ENCODE peak calls at places on chromosomes 5 and 9, in eight cellular contexts. W is H1, Q is HL-60, L is H7, M is tibial nerve, T is foreskin fibroblast, C is epithelial cell of esophagus, Y is AG10803. R is an unnamed sample.

GRCh38 chr5:43785198-43785597 is 182.2 kb downstream of the NNT start:
- DNase-seq in W (no peak), Q (no peak), L (no peak), M (no peak), T (no peak), C (no peak), Y (no peak), R (no peak)

GRCh38 chr9:82912639-82913038 is 150.3 kb downstream of the RASEF start:
- DNase-seq in W (no peak), Q (no peak), L (no peak), M (no peak), T (no peak), C (peak; percentile 15), Y (no peak), R (no peak)

GRCh38 chr5:56676091-56676768 is 139.1 kb upstream of the MAP3K1 start:
- DNase-seq in W (no peak), Q (no peak), L (no peak), M (no peak), T (peak; percentile 63), C (peak; percentile 46), Y (no peak), R (no peak)

GRCh38 chr9:83509372-83509771 is 28.8 kb downstream of the FRMD3 start:
- DNase-seq in W (no peak), Q (no peak), L (no peak), M (no peak), T (peak; percentile 78), C (no peak), Y (peak; percentile 97), R (peak; percentile 46)

GRCh38 chr5:60223342-60223741 is 329.8 kb upstream of the PDE4D start:
- DNase-seq in W (no peak), Q (no peak), L (no peak), M (no peak), T (peak; percentile 16), C (peak; percentile 79), Y (no peak), R (peak; percentile 18)

GRCh38 chr9:68426755-68427154 is 70.3 kb downstream of the PGM5 start:
- DNase-seq in W (no peak), Q (no peak), L (no peak), M (no peak), T (no peak), C (no peak), Y (no peak), R (no peak)

GRCh38 chr5:78597858-78598415 is 50.6 kb downstream of the LHFPL2 start:
- DNase-seq in W (no peak), Q (no peak), L (no peak), M (no peak), T (peak; percentile 57), C (peak; percentile 77), Y (peak; percentile 77), R (peak; percentile 81)

GRCh38 chr9:111940697-111941096 is 44.1 kb downstream of the UGCG start:
- DNase-seq in W (no peak), Q (no peak), L (no peak), M (no peak), T (no peak), C (no peak), Y (peak; percentile 39), R (peak; percentile 38)

DNA sequence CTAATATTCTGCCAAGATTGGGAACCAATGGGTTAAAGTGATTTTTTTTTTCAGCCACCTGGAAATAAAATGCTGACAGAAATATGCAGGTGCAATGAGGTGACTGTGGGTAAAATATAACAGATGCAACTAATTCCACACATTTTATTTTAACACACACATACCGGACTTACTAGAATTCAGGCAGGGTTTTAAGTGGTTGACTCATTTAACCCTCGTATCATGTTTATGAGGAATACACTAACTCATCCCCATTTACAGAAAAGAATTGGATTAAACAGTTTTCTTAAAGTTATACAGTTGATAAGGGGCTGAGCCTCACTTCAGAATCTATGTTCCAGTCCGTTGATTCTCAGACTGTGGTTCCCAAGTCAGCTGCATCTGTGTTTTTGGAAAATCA is 207.5 kb downstream of the CHSY3 start:
- DNase-seq in W (no peak), Q (no peak), L (no peak), M (no peak), T (no peak), C (no peak), Y (no peak), R (no peak)
- H3K4me3 ChIP-seq in W (no peak overlapping the region), Q (no peak overlapping the region), L (no peak overlapping the region), M (no peak overlapping the region), T (no peak overlapping the region), C (no peak overlapping the region), Y (no peak overlapping the region), R (no peak overlapping the region)

GRCh38 chr9:35814841-35815543 is at the start of gene HINT2:
- DNase-seq in W (peak; percentile 93), Q (peak; percentile 93), L (peak; percentile 97), M (peak; percentile 93), T (peak; percentile 99), C (peak; percentile 99), Y (peak; percentile 99), R (peak; percentile 99)

GRCh38 chr9:35814106-35814840 is 569 bp downstream of the HINT2 start:
- DNase-seq in W (no peak), Q (no peak), L (peak; percentile 85), M (peak; percentile 56), T (peak; percentile 87), C (peak; percentile 37), Y (peak; percentile 67), R (peak; percentile 52)

GRCh38 chr9:35811364-35812024 is 568 bp downstream of the SPAG8 start:
- DNase-seq in W (no peak), Q (no peak), L (no peak), M (no peak), T (peak; percentile 43), C (no peak), Y (no peak), R (no peak)

GRCh38 chr9:35812025-35812602 is at the start of gene SPAG8:
- DNase-seq in W (peak; percentile 85), Q (peak; percentile 99), L (peak; percentile 95), M (peak; percentile 85), T (peak; percentile 98), C (peak; percentile 93), Y (peak; percentile 97), R (peak; percentile 96)

DNA sequence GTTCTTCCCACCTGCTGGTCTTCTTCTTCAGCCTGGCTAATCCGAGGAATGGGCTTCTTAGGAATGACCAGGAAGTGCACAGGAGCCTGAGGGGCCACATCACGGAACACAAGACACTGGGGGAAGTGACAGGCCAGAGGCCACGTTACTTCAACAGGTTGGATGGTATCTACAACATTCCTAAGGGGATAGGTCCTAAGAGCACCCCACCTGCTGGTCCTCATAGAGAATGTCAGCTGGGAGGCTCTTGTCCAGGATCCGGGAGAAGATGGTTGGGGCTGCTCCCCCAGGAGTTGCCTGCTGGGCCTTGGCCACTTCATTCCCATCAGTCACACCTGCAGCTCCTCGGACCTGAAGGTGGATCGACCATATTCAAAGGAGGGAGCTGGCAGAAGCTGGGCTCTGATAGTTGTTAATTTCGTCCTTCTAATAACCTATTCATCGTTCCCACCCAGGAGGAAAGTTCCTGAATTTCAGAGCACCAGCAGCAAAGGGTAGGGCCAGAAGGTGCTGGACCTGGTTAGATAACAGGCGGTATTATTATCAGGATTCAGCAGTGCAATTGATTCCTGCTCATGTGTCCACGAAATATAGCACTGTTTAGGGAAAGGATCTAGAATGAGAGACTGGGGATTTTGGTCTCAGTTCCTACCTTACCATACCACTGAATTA is 1.3 kb downstream of the HINT2 start:
- DNase-seq in W (no peak), Q (peak; percentile 28), L (peak; percentile 72), M (no peak), T (peak; percentile 42), C (peak; percentile 67), Y (peak; percentile 32), R (no peak)
- H3K4me3 ChIP-seq in W (peak overlapping the region; percentile 84), Q (no peak overlapping the region), L (no peak overlapping the region), M (peak overlapping the region; percentile 100), T (peak overlapping the region; percentile 87), C (no peak overlapping the region), Y (no peak overlapping the region), R (no peak overlapping the region)

DNA sequence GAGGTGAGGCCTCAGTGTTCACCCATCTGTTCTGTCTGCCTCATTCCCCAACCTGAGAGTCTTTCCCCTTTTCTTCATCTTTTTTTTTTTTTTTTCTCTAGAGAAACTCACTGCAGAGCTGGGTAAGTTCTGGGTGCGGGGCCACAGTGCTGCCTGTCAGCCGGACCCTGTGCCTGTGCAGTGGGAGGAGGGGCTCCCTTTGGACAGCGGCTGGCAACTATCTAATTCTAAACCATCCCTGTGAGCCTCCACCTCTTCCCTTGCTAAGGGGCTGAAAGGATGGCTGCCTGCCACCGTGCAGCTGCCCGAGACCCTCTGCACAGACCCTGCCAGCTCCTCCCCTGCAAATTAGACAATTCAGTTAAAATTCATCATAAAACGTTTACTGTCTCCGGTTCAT is 14.1 kb downstream of the BTNL9 start:
- DNase-seq in W (no peak), Q (no peak), L (peak; percentile 57), M (no peak), T (no peak), C (no peak), Y (no peak), R (no peak)
- H3K4me3 ChIP-seq in W (peak overlapping the region; percentile 69), Q (no peak overlapping the region), L (peak overlapping the region; percentile 75), M (peak overlapping the region; percentile 57), T (no peak overlapping the region), C (no peak overlapping the region), Y (no peak overlapping the region), R (no peak overlapping the region)

GRCh38 chr9:120919639-120920494 is 6.7 kb downstream of the TRAF1 start:
- DNase-seq in W (no peak), Q (no peak), L (no peak), M (peak; percentile 63), T (no peak), C (no peak), Y (no peak), R (no peak)
- H3K4me3 ChIP-seq in W (no peak overlapping the region), Q (no peak overlapping the region), L (no peak overlapping the region), M (no peak overlapping the region), T (no peak overlapping the region), C (no peak overlapping the region), Y (no peak overlapping the region), R (no peak overlapping the region)